ENCODE peak calls at places on chromosomes 13 and 19, in four cellular contexts. J is GM19239, N is mesendoderm, I is Panc1. G is an unnamed sample.

GRCh38 chr13:47594833-47595232 is 406.2 kb downstream of the SUCLA2 start:
- DNase-seq in J (no peak), N (peak), I (no peak), G (peak)

GRCh38 chr19:43984687-43985000 is 656 bp downstream of the ZNF155 start:
- DNase-seq in J (no peak), N (no peak), I (no peak), G (no peak)

GRCh38 chr19:48510421-48511268 is 990 bp downstream of the LMTK3 start:
- DNase-seq in J (no peak), N (peak), I (no peak), G (peak)

GRCh38 chr19:12786149-12786870 is 5.0 kb upstream of the JUNB start:
- DNase-seq in J (no peak), N (no peak), I (no peak), G (no peak)

GRCh38 chr13:25375727-25376358 is 4.1 kb downstream of the ATP8A2 start:
- DNase-seq in J (peak), N (peak), I (peak), G (peak)

GRCh38 chr13:99959538-99960230 is 11.9 kb downstream of the ZIC5 start:
- DNase-seq in J (no peak), N (peak), I (no peak), G (peak)

GRCh38 chr19:48878219-48879024 is 6.2 kb downstream of the PPP1R15A start:
- DNase-seq in J (no peak), N (no peak), I (no peak), G (no peak)

GRCh38 chr19:1511989-1512338 is 855 bp downstream of the ADAMTSL5 start:
- DNase-seq in J (no peak), N (no peak), I (no peak), G (no peak)

GRCh38 chr19:10808937-10809655 is 26.9 kb downstream of the TMED1 start:
- DNase-seq in J (no peak), N (no peak), I (no peak), G (no peak)

GRCh38 chr19:19405919-19406877 is 723 bp downstream of the GATAD2A start:
- DNase-seq in J (no peak), N (peak), I (no peak), G (peak)

GRCh38 chr19:49142866-49143335 is 12.3 kb downstream of the HRC start:
- DNase-seq in J (peak), N (peak), I (no peak), G (peak)

GRCh38 chr19:38228005-38228377 is 4.0 kb upstream of the DPF1 start:
- DNase-seq in J (no peak), N (no peak), I (no peak), G (peak)

GRCh38 chr19:3517638-3518037 is 11.5 kb downstream of the FZR1 start:
- DNase-seq in J (no peak), N (no peak), I (no peak), G (no peak)

GRCh38 chr13:39825886-39826285 is 170.4 kb downstream of the COG6 start:
- DNase-seq in J (no peak), N (no peak), I (no peak), G (no peak)

GRCh38 chr19:41265376-41266153 is 1.4 kb downstream of the HNRNPUL1 start:
- DNase-seq in J (no peak), N (peak), I (no peak), G (peak)